ENCODE peak calls at places on chromosomes 2 and 18, in six cellular contexts. One of them, this sample, is unnamed.

GRCh38 chr2:16252251-16252650 is 311.9 kb downstream of the MYCN start:
- DNase-seq in heart left ventricle: no peak
- DNase-seq in suprapubic skin: no peak
- DNase-seq in testis: no peak
- DNase-seq in ovary: no peak
- DNase-seq in body of pancreas: no peak
- DNase-seq in this sample: no peak

GRCh38 chr2:182072861-182073260 is 87.2 kb downstream of the PPP1R1C start:
- DNase-seq in suprapubic skin: no peak
- DNase-seq in heart left ventricle: no peak
- DNase-seq in ovary: no peak
- DNase-seq in testis: no peak
- DNase-seq in body of pancreas: no peak
- DNase-seq in this sample: no peak

GRCh38 chr2:165018207-165018606 is 62.9 kb upstream of the SLC38A11 start:
- DNase-seq in ovary: no peak
- DNase-seq in testis: peak; percentile 23
- DNase-seq in body of pancreas: no peak
- DNase-seq in suprapubic skin: no peak
- DNase-seq in heart left ventricle: no peak
- DNase-seq in this sample: no peak

GRCh38 chr18:50509012-50509411 is 50.9 kb upstream of the MAPK4 start:
- DNase-seq in ovary: no peak
- DNase-seq in body of pancreas: no peak
- DNase-seq in heart left ventricle: no peak
- DNase-seq in testis: no peak
- DNase-seq in suprapubic skin: no peak
- DNase-seq in this sample: no peak

GRCh38 chr2:25566694-25567093 is 106.7 kb downstream of the DTNB start:
- DNase-seq in heart left ventricle: no peak
- DNase-seq in suprapubic skin: no peak
- DNase-seq in body of pancreas: no peak
- DNase-seq in testis: peak; percentile 42
- DNase-seq in ovary: no peak
- DNase-seq in this sample: no peak

GRCh38 chr2:3377279-3377611 is 373 bp downstream of the EIPR1 start:
- DNase-seq in body of pancreas: no peak
- DNase-seq in heart left ventricle: no peak
- DNase-seq in suprapubic skin: no peak
- DNase-seq in ovary: no peak
- DNase-seq in testis: no peak
- DNase-seq in this sample: no peak

GRCh38 chr2:199309973-199310372 is 147.8 kb downstream of the SATB2 start:
- DNase-seq in ovary: no peak
- DNase-seq in testis: no peak
- DNase-seq in suprapubic skin: no peak
- DNase-seq in body of pancreas: no peak
- DNase-seq in heart left ventricle: no peak
- DNase-seq in this sample: no peak

GRCh38 chr2:176522271-176522670 is 253.0 kb downstream of the MTX2 start:
- DNase-seq in suprapubic skin: no peak
- DNase-seq in ovary: no peak
- DNase-seq in body of pancreas: no peak
- DNase-seq in heart left ventricle: no peak
- DNase-seq in testis: no peak
- DNase-seq in this sample: no peak

GRCh38 chr2:205796914-205797313 is 114.6 kb downstream of the NRP2 start:
- DNase-seq in testis: no peak
- DNase-seq in ovary: no peak
- DNase-seq in suprapubic skin: no peak
- DNase-seq in heart left ventricle: no peak
- DNase-seq in body of pancreas: no peak
- DNase-seq in this sample: no peak

GRCh38 chr2:180571559-180571958 is 408.8 kb upstream of the UBE2E3 start:
- DNase-seq in body of pancreas: no peak
- DNase-seq in suprapubic skin: no peak
- DNase-seq in testis: no peak
- DNase-seq in ovary: no peak
- DNase-seq in heart left ventricle: no peak
- DNase-seq in this sample: no peak

GRCh38 chr18:48929951-48930713 is 20.6 kb downstream of the SMAD7 start:
- DNase-seq in ovary: peak; percentile 64
- DNase-seq in heart left ventricle: no peak
- DNase-seq in testis: peak; percentile 58
- DNase-seq in body of pancreas: peak; percentile 86
- DNase-seq in suprapubic skin: no peak
- DNase-seq in this sample: peak; percentile 84

GRCh38 chr18:48705531-48705930 is 166.7 kb downstream of the CTIF start:
- DNase-seq in heart left ventricle: no peak
- DNase-seq in body of pancreas: no peak
- DNase-seq in suprapubic skin: no peak
- DNase-seq in testis: no peak
- DNase-seq in ovary: no peak
- DNase-seq in this sample: no peak

GRCh38 chr2:219282943-219283581 is 3.9 kb downstream of the DNAJB2 start:
- DNase-seq in testis: no peak
- DNase-seq in heart left ventricle: no peak
- DNase-seq in body of pancreas: no peak
- DNase-seq in ovary: no peak
- DNase-seq in suprapubic skin: peak; percentile 56
- DNase-seq in this sample: peak; percentile 46

GRCh38 chr2:219280682-219281081 is 1.5 kb downstream of the DNAJB2 start:
- DNase-seq in heart left ventricle: no peak
- DNase-seq in testis: no peak
- DNase-seq in suprapubic skin: no peak
- DNase-seq in body of pancreas: no peak
- DNase-seq in ovary: no peak
- DNase-seq in this sample: peak; percentile 50

GRCh38 chr2:219281588-219281987 is 2.4 kb downstream of the DNAJB2 start:
- DNase-seq in testis: no peak
- DNase-seq in body of pancreas: no peak
- DNase-seq in suprapubic skin: no peak
- DNase-seq in heart left ventricle: no peak
- DNase-seq in ovary: no peak
- DNase-seq in this sample: peak; percentile 59

GRCh38 chr2:219284501-219285347 is 5.6 kb downstream of the DNAJB2 start:
- DNase-seq in body of pancreas: no peak
- DNase-seq in testis: no peak
- DNase-seq in ovary: no peak
- DNase-seq in heart left ventricle: no peak
- DNase-seq in suprapubic skin: peak; percentile 60
- DNase-seq in this sample: peak; percentile 57

GRCh38 chr2:219282375-219282774 is 3.2 kb downstream of the DNAJB2 start:
- DNase-seq in body of pancreas: no peak
- DNase-seq in suprapubic skin: no peak
- DNase-seq in heart left ventricle: no peak
- DNase-seq in ovary: no peak
- DNase-seq in testis: no peak
- DNase-seq in this sample: peak; percentile 10
- TF ChIP-seq POLR2A in body of pancreas: no peak
- TF ChIP-seq POLR2A in suprapubic skin: no peak
- TF ChIP-seq POLR2A in heart left ventricle: no peak
- TF ChIP-seq POLR2A in ovary: no peak
- TF ChIP-seq POLR2A in testis: no peak
- TF ChIP-seq POLR2A in this sample: no peak

GRCh38 chr2:241229563-241230401 is 41.3 kb downstream of the ANO7 start:
- DNase-seq in testis: no peak
- DNase-seq in body of pancreas: no peak
- DNase-seq in heart left ventricle: no peak
- DNase-seq in ovary: no peak
- DNase-seq in suprapubic skin: no peak
- DNase-seq in this sample: no peak
- TF ChIP-seq POLR2A in testis: no peak
- TF ChIP-seq POLR2A in body of pancreas: no peak
- TF ChIP-seq POLR2A in heart left ventricle: no peak
- TF ChIP-seq POLR2A in ovary: no peak
- TF ChIP-seq POLR2A in suprapubic skin: no peak
- TF ChIP-seq POLR2A in this sample: no peak

DNA sequence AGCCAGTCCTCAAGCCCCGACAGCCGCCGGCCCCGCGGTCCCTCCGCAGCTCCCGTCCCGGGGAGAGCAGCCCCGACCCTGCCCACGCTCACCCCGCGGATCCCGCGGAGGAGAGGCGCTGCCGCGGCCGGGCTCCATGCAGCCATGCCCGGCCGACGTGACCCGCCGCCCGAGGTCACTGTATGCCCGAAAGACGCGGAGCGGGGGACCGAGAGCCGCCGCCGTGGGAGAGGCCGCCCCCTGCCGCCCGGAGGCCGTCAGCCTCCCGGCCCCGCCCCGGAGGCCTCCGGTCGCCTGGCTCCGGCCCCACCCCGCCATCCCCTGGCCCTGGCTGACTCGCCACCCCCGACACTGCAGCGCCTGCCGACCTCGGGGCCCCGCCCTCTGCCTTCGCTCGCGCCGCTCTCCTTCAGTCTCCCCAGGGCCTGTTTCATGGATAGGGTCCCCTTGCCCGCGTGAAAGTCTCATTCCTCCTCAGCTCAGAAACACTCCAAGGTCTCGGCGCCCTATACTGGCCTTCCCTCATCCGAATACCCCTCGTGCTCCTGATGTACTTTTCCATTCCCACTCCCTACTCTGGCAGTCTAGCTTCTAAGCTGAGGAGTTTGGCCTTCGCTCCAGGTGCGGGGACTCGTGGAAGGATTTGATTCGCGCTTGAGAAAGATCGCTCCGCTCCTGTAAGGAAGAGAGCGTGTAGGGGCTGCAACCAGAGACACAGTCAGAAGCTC is at the start of gene BOLA3:
- DNase-seq in testis: peak; percentile 87
- DNase-seq in body of pancreas: peak; percentile 89
- DNase-seq in heart left ventricle: peak; percentile 89
- DNase-seq in ovary: peak; percentile 68
- DNase-seq in suprapubic skin: peak; percentile 88
- DNase-seq in this sample: peak; percentile 91
- TF ChIP-seq POLR2A in testis: no peak
- TF ChIP-seq POLR2A in body of pancreas: peak; percentile 32
- TF ChIP-seq POLR2A in heart left ventricle: peak; percentile 58
- TF ChIP-seq POLR2A in ovary: no peak
- TF ChIP-seq POLR2A in suprapubic skin: no peak
- TF ChIP-seq POLR2A in this sample: no peak

GRCh38 chr2:54945401-54946219 is 104.6 kb downstream of the RTN4 start:
- DNase-seq in testis: peak; percentile 71
- DNase-seq in body of pancreas: peak; percentile 54
- DNase-seq in suprapubic skin: peak; percentile 90
- DNase-seq in ovary: peak; percentile 57
- DNase-seq in heart left ventricle: no peak
- DNase-seq in this sample: peak; percentile 85
- TF ChIP-seq POLR2A in testis: no peak
- TF ChIP-seq POLR2A in body of pancreas: no peak
- TF ChIP-seq POLR2A in suprapubic skin: no peak
- TF ChIP-seq POLR2A in ovary: no peak
- TF ChIP-seq POLR2A in heart left ventricle: no peak
- TF ChIP-seq POLR2A in this sample: no peak

DNA sequence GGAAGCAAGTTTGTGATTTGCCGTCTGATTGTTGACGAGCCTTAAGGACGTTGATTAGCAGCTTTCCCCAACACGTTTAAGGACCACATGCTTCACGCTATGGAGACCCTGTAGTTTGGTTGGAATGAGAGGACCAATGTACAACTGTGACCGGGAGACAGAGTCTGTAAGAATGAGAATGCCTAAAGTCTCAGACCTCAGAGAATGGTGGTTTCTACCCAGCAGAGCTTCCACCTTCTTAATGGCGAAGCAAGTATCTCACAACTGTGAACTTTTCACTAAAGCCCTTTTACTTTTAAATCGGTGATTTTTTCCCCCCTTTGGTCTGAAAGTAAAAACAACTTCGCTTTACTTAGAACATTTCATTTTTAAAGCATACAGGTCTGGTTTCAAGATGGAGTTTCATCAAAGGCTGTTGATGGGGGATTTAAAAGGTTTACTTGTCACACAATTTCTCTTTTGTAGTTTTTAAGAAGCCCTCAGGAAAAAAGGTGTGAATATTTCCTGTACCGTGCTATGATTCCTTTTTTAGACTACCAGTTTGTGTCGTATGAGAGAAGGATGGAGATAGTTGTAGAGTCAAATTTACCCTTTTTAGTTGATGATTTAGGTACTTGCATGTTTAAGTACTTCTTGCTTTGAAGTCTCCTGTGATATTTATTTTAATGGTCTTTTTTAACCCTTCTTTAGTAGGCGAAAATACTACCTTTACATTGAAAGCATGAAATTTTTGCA is 1.5 kb downstream of the TTC39C start:
- DNase-seq in body of pancreas: no peak
- DNase-seq in testis: no peak
- DNase-seq in heart left ventricle: no peak
- DNase-seq in ovary: no peak
- DNase-seq in suprapubic skin: no peak
- DNase-seq in this sample: no peak
- TF ChIP-seq POLR2A in body of pancreas: no peak
- TF ChIP-seq POLR2A in testis: no peak
- TF ChIP-seq POLR2A in heart left ventricle: no peak
- TF ChIP-seq POLR2A in ovary: no peak
- TF ChIP-seq POLR2A in suprapubic skin: no peak
- TF ChIP-seq POLR2A in this sample: no peak

GRCh38 chr2:47402805-47403691 is at the start of gene MSH2:
- DNase-seq in suprapubic skin: peak; percentile 95
- DNase-seq in body of pancreas: peak; percentile 92
- DNase-seq in heart left ventricle: peak; percentile 94
- DNase-seq in ovary: peak; percentile 83
- DNase-seq in testis: peak; percentile 96
- DNase-seq in this sample: peak; percentile 95
- TF ChIP-seq POLR2A in suprapubic skin: no peak
- TF ChIP-seq POLR2A in body of pancreas: no peak
- TF ChIP-seq POLR2A in heart left ventricle: peak; percentile 56
- TF ChIP-seq POLR2A in ovary: no peak
- TF ChIP-seq POLR2A in testis: no peak
- TF ChIP-seq POLR2A in this sample: no peak